ENCODE peak calls at places on chromosomes 3 and 15, in nine cellular contexts. One of them, this sample, is unnamed.

GRCh38 chr3:15330031-15330596 is 2.3 kb downstream of the SH3BP5 start:
- DNase-seq in upper lobe of right lung: no peak
- DNase-seq in iPS DF 19.7: no peak
- DNase-seq in naive thymus-derived CD8-positive, alpha-beta T cell: no peak
- DNase-seq in HFFc6: no peak
- DNase-seq in A549: no peak
- DNase-seq in skeletal muscle cell: peak
- DNase-seq in RWPE1: no peak
- DNase-seq in glutamatergic neuron: no peak
- DNase-seq in this sample: no peak

GRCh38 chr3:128453521-128454309 is 13.0 kb downstream of the DNAJB8 start:
- DNase-seq in upper lobe of right lung: no peak
- DNase-seq in iPS DF 19.7: no peak
- DNase-seq in naive thymus-derived CD8-positive, alpha-beta T cell: no peak
- DNase-seq in HFFc6: no peak
- DNase-seq in A549: no peak
- DNase-seq in skeletal muscle cell: no peak
- DNase-seq in RWPE1: no peak
- DNase-seq in glutamatergic neuron: no peak
- DNase-seq in this sample: no peak

GRCh38 chr3:129123314-129124060 is 1.9 kb upstream of the RAB43 start:
- DNase-seq in upper lobe of right lung: peak
- DNase-seq in iPS DF 19.7: no peak
- DNase-seq in naive thymus-derived CD8-positive, alpha-beta T cell: no peak
- DNase-seq in HFFc6: peak
- DNase-seq in A549: no peak
- DNase-seq in skeletal muscle cell: no peak
- DNase-seq in RWPE1: no peak
- DNase-seq in glutamatergic neuron: no peak
- DNase-seq in this sample: peak

GRCh38 chr3:129485681-129486056 is 42.8 kb upstream of the RHO start:
- DNase-seq in upper lobe of right lung: peak
- DNase-seq in iPS DF 19.7: no peak
- DNase-seq in naive thymus-derived CD8-positive, alpha-beta T cell: no peak
- DNase-seq in HFFc6: peak
- DNase-seq in A549: no peak
- DNase-seq in skeletal muscle cell: peak
- DNase-seq in RWPE1: peak
- DNase-seq in glutamatergic neuron: no peak
- DNase-seq in this sample: peak

GRCh38 chr3:181700168-181701087 is 11.3 kb upstream of the SOX2 start:
- DNase-seq in upper lobe of right lung: no peak
- DNase-seq in iPS DF 19.7: no peak
- DNase-seq in naive thymus-derived CD8-positive, alpha-beta T cell: peak
- DNase-seq in HFFc6: peak
- DNase-seq in A549: peak
- DNase-seq in skeletal muscle cell: peak
- DNase-seq in RWPE1: peak
- DNase-seq in glutamatergic neuron: peak
- DNase-seq in this sample: no peak

GRCh38 chr15:74320358-74321247 is 46.8 kb downstream of the CYP11A1 start:
- DNase-seq in upper lobe of right lung: no peak
- DNase-seq in iPS DF 19.7: no peak
- DNase-seq in naive thymus-derived CD8-positive, alpha-beta T cell: peak
- DNase-seq in HFFc6: peak
- DNase-seq in A549: peak
- DNase-seq in skeletal muscle cell: no peak
- DNase-seq in RWPE1: peak
- DNase-seq in glutamatergic neuron: peak
- DNase-seq in this sample: no peak

GRCh38 chr3:177478170-177478859 is 281.0 kb upstream of the TBL1XR1 start:
- DNase-seq in upper lobe of right lung: no peak
- DNase-seq in iPS DF 19.7: no peak
- DNase-seq in naive thymus-derived CD8-positive, alpha-beta T cell: no peak
- DNase-seq in HFFc6: peak
- DNase-seq in A549: peak
- DNase-seq in skeletal muscle cell: peak
- DNase-seq in RWPE1: peak
- DNase-seq in glutamatergic neuron: no peak
- DNase-seq in this sample: peak

GRCh38 chr3:181948286-181948685 is 236.6 kb downstream of the SOX2 start:
- DNase-seq in upper lobe of right lung: no peak
- DNase-seq in iPS DF 19.7: peak
- DNase-seq in naive thymus-derived CD8-positive, alpha-beta T cell: no peak
- DNase-seq in HFFc6: no peak
- DNase-seq in A549: peak
- DNase-seq in skeletal muscle cell: no peak
- DNase-seq in RWPE1: peak
- DNase-seq in glutamatergic neuron: no peak
- DNase-seq in this sample: no peak

GRCh38 chr3:192812736-192813383 is 85.5 kb upstream of the FGF12 start:
- DNase-seq in upper lobe of right lung: no peak
- DNase-seq in iPS DF 19.7: no peak
- DNase-seq in naive thymus-derived CD8-positive, alpha-beta T cell: peak
- DNase-seq in HFFc6: peak
- DNase-seq in A549: peak
- DNase-seq in skeletal muscle cell: no peak
- DNase-seq in RWPE1: peak
- DNase-seq in glutamatergic neuron: no peak
- DNase-seq in this sample: no peak

GRCh38 chr3:188133219-188133618 is 20.7 kb upstream of the LPP start:
- DNase-seq in upper lobe of right lung: no peak
- DNase-seq in iPS DF 19.7: no peak
- DNase-seq in naive thymus-derived CD8-positive, alpha-beta T cell: no peak
- DNase-seq in HFFc6: no peak
- DNase-seq in A549: no peak
- DNase-seq in skeletal muscle cell: peak
- DNase-seq in RWPE1: no peak
- DNase-seq in glutamatergic neuron: no peak
- DNase-seq in this sample: no peak

GRCh38 chr3:154235330-154235729 is 89.0 kb downstream of the DHX36 start:
- DNase-seq in upper lobe of right lung: no peak
- DNase-seq in iPS DF 19.7: no peak
- DNase-seq in naive thymus-derived CD8-positive, alpha-beta T cell: no peak
- DNase-seq in HFFc6: no peak
- DNase-seq in A549: no peak
- DNase-seq in skeletal muscle cell: no peak
- DNase-seq in RWPE1: no peak
- DNase-seq in glutamatergic neuron: no peak
- DNase-seq in this sample: no peak

GRCh38 chr3:60575726-60576272 is 675.5 kb downstream of the FHIT start:
- DNase-seq in upper lobe of right lung: no peak
- DNase-seq in iPS DF 19.7: no peak
- DNase-seq in naive thymus-derived CD8-positive, alpha-beta T cell: no peak
- DNase-seq in HFFc6: no peak
- DNase-seq in A549: no peak
- DNase-seq in skeletal muscle cell: no peak
- DNase-seq in RWPE1: no peak
- DNase-seq in glutamatergic neuron: no peak
- DNase-seq in this sample: no peak

GRCh38 chr3:10495003-10495402 is 10.4 kb downstream of the ATP2B2 start:
- DNase-seq in upper lobe of right lung: no peak
- DNase-seq in iPS DF 19.7: no peak
- DNase-seq in naive thymus-derived CD8-positive, alpha-beta T cell: no peak
- DNase-seq in HFFc6: peak
- DNase-seq in A549: peak
- DNase-seq in skeletal muscle cell: no peak
- DNase-seq in RWPE1: peak
- DNase-seq in glutamatergic neuron: no peak
- DNase-seq in this sample: no peak

GRCh38 chr3:167866321-167866720 is 130.8 kb downstream of the SERPINI1 start:
- DNase-seq in upper lobe of right lung: no peak
- DNase-seq in iPS DF 19.7: no peak
- DNase-seq in naive thymus-derived CD8-positive, alpha-beta T cell: no peak
- DNase-seq in HFFc6: no peak
- DNase-seq in A549: no peak
- DNase-seq in skeletal muscle cell: no peak
- DNase-seq in RWPE1: no peak
- DNase-seq in glutamatergic neuron: no peak
- DNase-seq in this sample: no peak

GRCh38 chr15:51982770-51983103 is 11.2 kb upstream of the LEO1 start:
- DNase-seq in upper lobe of right lung: no peak
- DNase-seq in iPS DF 19.7: no peak
- DNase-seq in naive thymus-derived CD8-positive, alpha-beta T cell: no peak
- DNase-seq in HFFc6: no peak
- DNase-seq in A549: peak
- DNase-seq in skeletal muscle cell: no peak
- DNase-seq in RWPE1: peak
- DNase-seq in glutamatergic neuron: no peak
- DNase-seq in this sample: no peak

GRCh38 chr15:80977627-80978036 is 12.0 kb downstream of the MESD start:
- DNase-seq in upper lobe of right lung: peak
- DNase-seq in iPS DF 19.7: no peak
- DNase-seq in naive thymus-derived CD8-positive, alpha-beta T cell: peak
- DNase-seq in HFFc6: peak
- DNase-seq in A549: peak
- DNase-seq in skeletal muscle cell: no peak
- DNase-seq in RWPE1: no peak
- DNase-seq in glutamatergic neuron: peak
- DNase-seq in this sample: no peak

GRCh38 chr3:95627293-95627692 is 1187.1 kb upstream of the EPHA6 start:
- DNase-seq in upper lobe of right lung: no peak
- DNase-seq in iPS DF 19.7: no peak
- DNase-seq in naive thymus-derived CD8-positive, alpha-beta T cell: no peak
- DNase-seq in HFFc6: no peak
- DNase-seq in A549: no peak
- DNase-seq in skeletal muscle cell: no peak
- DNase-seq in RWPE1: no peak
- DNase-seq in glutamatergic neuron: no peak
- DNase-seq in this sample: no peak

GRCh38 chr3:20136231-20136630 is 49.8 kb downstream of the SGO1 start:
- DNase-seq in upper lobe of right lung: no peak
- DNase-seq in iPS DF 19.7: no peak
- DNase-seq in naive thymus-derived CD8-positive, alpha-beta T cell: no peak
- DNase-seq in HFFc6: no peak
- DNase-seq in A549: no peak
- DNase-seq in skeletal muscle cell: no peak
- DNase-seq in RWPE1: no peak
- DNase-seq in glutamatergic neuron: no peak
- DNase-seq in this sample: no peak

GRCh38 chr3:152390647-152391046 is 121.9 kb downstream of the MBNL1 start:
- DNase-seq in upper lobe of right lung: no peak
- DNase-seq in iPS DF 19.7: no peak
- DNase-seq in naive thymus-derived CD8-positive, alpha-beta T cell: no peak
- DNase-seq in HFFc6: no peak
- DNase-seq in A549: no peak
- DNase-seq in skeletal muscle cell: no peak
- DNase-seq in RWPE1: no peak
- DNase-seq in glutamatergic neuron: no peak
- DNase-seq in this sample: no peak

GRCh38 chr3:79140718-79141117 is 627.1 kb downstream of the ROBO1 start:
- DNase-seq in upper lobe of right lung: no peak
- DNase-seq in iPS DF 19.7: no peak
- DNase-seq in naive thymus-derived CD8-positive, alpha-beta T cell: no peak
- DNase-seq in HFFc6: no peak
- DNase-seq in A549: no peak
- DNase-seq in skeletal muscle cell: peak
- DNase-seq in RWPE1: no peak
- DNase-seq in glutamatergic neuron: no peak
- DNase-seq in this sample: no peak

GRCh38 chr3:12345584-12346494 is 57.0 kb downstream of the PPARG start:
- DNase-seq in upper lobe of right lung: no peak
- DNase-seq in iPS DF 19.7: no peak
- DNase-seq in naive thymus-derived CD8-positive, alpha-beta T cell: no peak
- DNase-seq in HFFc6: no peak
- DNase-seq in A549: no peak
- DNase-seq in skeletal muscle cell: no peak
- DNase-seq in RWPE1: peak
- DNase-seq in glutamatergic neuron: no peak
- DNase-seq in this sample: no peak

GRCh38 chr15:76335851-76336253 is 721 bp upstream of the ISL2 start:
- DNase-seq in upper lobe of right lung: no peak
- DNase-seq in iPS DF 19.7: no peak
- DNase-seq in naive thymus-derived CD8-positive, alpha-beta T cell: no peak
- DNase-seq in HFFc6: no peak
- DNase-seq in A549: no peak
- DNase-seq in skeletal muscle cell: no peak
- DNase-seq in RWPE1: peak
- DNase-seq in glutamatergic neuron: peak
- DNase-seq in this sample: no peak

GRCh38 chr3:173889522-173890055 is 492.0 kb downstream of the NLGN1 start:
- DNase-seq in upper lobe of right lung: no peak
- DNase-seq in iPS DF 19.7: no peak
- DNase-seq in naive thymus-derived CD8-positive, alpha-beta T cell: no peak
- DNase-seq in HFFc6: peak
- DNase-seq in A549: no peak
- DNase-seq in skeletal muscle cell: no peak
- DNase-seq in RWPE1: no peak
- DNase-seq in glutamatergic neuron: no peak
- DNase-seq in this sample: no peak

GRCh38 chr3:195032106-195032759 is 238.7 kb downstream of the XXYLT1 start:
- DNase-seq in upper lobe of right lung: peak
- DNase-seq in iPS DF 19.7: no peak
- DNase-seq in naive thymus-derived CD8-positive, alpha-beta T cell: no peak
- DNase-seq in HFFc6: no peak
- DNase-seq in A549: no peak
- DNase-seq in skeletal muscle cell: no peak
- DNase-seq in RWPE1: no peak
- DNase-seq in glutamatergic neuron: no peak
- DNase-seq in this sample: no peak

GRCh38 chr3:13057641-13058040 is 15.6 kb downstream of the IQSEC1 start:
- DNase-seq in upper lobe of right lung: no peak
- DNase-seq in iPS DF 19.7: no peak
- DNase-seq in naive thymus-derived CD8-positive, alpha-beta T cell: no peak
- DNase-seq in HFFc6: no peak
- DNase-seq in A549: no peak
- DNase-seq in skeletal muscle cell: no peak
- DNase-seq in RWPE1: no peak
- DNase-seq in glutamatergic neuron: no peak
- DNase-seq in this sample: no peak

GRCh38 chr3:135147657-135148056 is 352.6 kb downstream of the EPHB1 start:
- DNase-seq in upper lobe of right lung: no peak
- DNase-seq in iPS DF 19.7: no peak
- DNase-seq in naive thymus-derived CD8-positive, alpha-beta T cell: no peak
- DNase-seq in HFFc6: no peak
- DNase-seq in A549: no peak
- DNase-seq in skeletal muscle cell: no peak
- DNase-seq in RWPE1: no peak
- DNase-seq in glutamatergic neuron: no peak
- DNase-seq in this sample: no peak

GRCh38 chr3:185361920-185362319 is 1.0 kb upstream of the MAP3K13 start:
- DNase-seq in upper lobe of right lung: no peak
- DNase-seq in iPS DF 19.7: no peak
- DNase-seq in naive thymus-derived CD8-positive, alpha-beta T cell: no peak
- DNase-seq in HFFc6: peak
- DNase-seq in A549: no peak
- DNase-seq in skeletal muscle cell: peak
- DNase-seq in RWPE1: no peak
- DNase-seq in glutamatergic neuron: no peak
- DNase-seq in this sample: no peak

GRCh38 chr3:127690823-127691452 is 18.2 kb downstream of the ABTB1 start:
- DNase-seq in upper lobe of right lung: peak
- DNase-seq in iPS DF 19.7: no peak
- DNase-seq in naive thymus-derived CD8-positive, alpha-beta T cell: no peak
- DNase-seq in HFFc6: peak
- DNase-seq in A549: peak
- DNase-seq in skeletal muscle cell: no peak
- DNase-seq in RWPE1: peak
- DNase-seq in glutamatergic neuron: peak
- DNase-seq in this sample: no peak

GRCh38 chr3:187783098-187783497 is 37.8 kb upstream of the BCL6 start:
- DNase-seq in upper lobe of right lung: no peak
- DNase-seq in iPS DF 19.7: no peak
- DNase-seq in naive thymus-derived CD8-positive, alpha-beta T cell: no peak
- DNase-seq in HFFc6: peak
- DNase-seq in A549: no peak
- DNase-seq in skeletal muscle cell: peak
- DNase-seq in RWPE1: peak
- DNase-seq in glutamatergic neuron: no peak
- DNase-seq in this sample: peak

GRCh38 chr15:44729394-44729913 is 6.9 kb upstream of the TRIM69 start:
- DNase-seq in upper lobe of right lung: peak
- DNase-seq in iPS DF 19.7: no peak
- DNase-seq in naive thymus-derived CD8-positive, alpha-beta T cell: no peak
- DNase-seq in HFFc6: no peak
- DNase-seq in A549: no peak
- DNase-seq in skeletal muscle cell: no peak
- DNase-seq in RWPE1: no peak
- DNase-seq in glutamatergic neuron: peak
- DNase-seq in this sample: no peak

GRCh38 chr3:111106993-111107392 is 35.4 kb downstream of the NECTIN3 start:
- DNase-seq in upper lobe of right lung: no peak
- DNase-seq in iPS DF 19.7: no peak
- DNase-seq in naive thymus-derived CD8-positive, alpha-beta T cell: no peak
- DNase-seq in HFFc6: no peak
- DNase-seq in A549: peak
- DNase-seq in skeletal muscle cell: no peak
- DNase-seq in RWPE1: no peak
- DNase-seq in glutamatergic neuron: no peak
- DNase-seq in this sample: no peak

This sample was measured in epithelial cell of prostate.